ENCODE peak calls at places on chromosome X, in nine cellular contexts. U is cardiac muscle cell; Z is astrocyte; I is OCI-LY7; S is EL; J is left lung; R is GM04503; O is activated CD4-positive, alpha-beta T cell treated with anti-CD3 and anti-CD28 coated beads for 24 hours; V is C1 segment of cervical spinal cord. F is an unnamed sample.

GRCh38 chrX:116240446-116240845 is 69.9 kb downstream of the AGTR2 start:
- DNase-seq in I (no peak), R (no peak), O (no peak), S (no peak), J (no peak), V (no peak), Z (no peak), U (no peak), F (no peak)

GRCh38 chrX:40007746-40008705 is 89.7 kb downstream of the BCOR start:
- DNase-seq in I (no peak), R (no peak), J (no peak), U (no peak), O (no peak), V (no peak), Z (no peak), S (no peak), F (no peak)

GRCh38 chrX:153317306-153317705 is 4.3 kb downstream of the PNMA6F start:
- DNase-seq in V (no peak), R (no peak), J (no peak), I (no peak), S (no peak), O (no peak), Z (no peak), U (no peak), F (no peak)

GRCh38 chrX:102339312-102340298 is 92.6 kb downstream of the NXF2 start:
- DNase-seq in J (no peak), I (no peak), V (no peak), S (no peak), U (no peak), R (no peak), O (no peak), Z (no peak), F (no peak)

GRCh38 chrX:130628522-130628921 is 226.7 kb downstream of the RBMX2 start:
- DNase-seq in O (no peak), S (no peak), Z (no peak), R (no peak), I (no peak), J (no peak), U (peak), V (no peak), F (no peak)

GRCh38 chrX:39859991-39860861 is 237.5 kb downstream of the BCOR start:
- DNase-seq in I (peak), V (no peak), U (peak), O (peak), R (no peak), Z (peak), S (peak), J (no peak), F (no peak)

GRCh38 chrX:15675490-15675921 is 10.9 kb upstream of the CLTRN start:
- DNase-seq in V (peak), I (peak), R (no peak), O (peak), U (peak), S (no peak), J (peak), Z (no peak), F (peak)

GRCh38 chrX:150731795-150732194 is 38.6 kb downstream of the MTMR1 start:
- DNase-seq in O (peak), R (peak), Z (peak), J (no peak), V (no peak), I (no peak), S (peak), U (no peak), F (no peak)

GRCh38 chrX:49053223-49054072 is 5.4 kb upstream of the CCDC120 start:
- DNase-seq in Z (no peak), V (peak), I (peak), R (no peak), S (peak), J (peak), U (peak), O (no peak), F (peak)

GRCh38 chrX:149497626-149498025 is 7.5 kb downstream of the IDS start:
- DNase-seq in J (no peak), V (no peak), Z (peak), I (no peak), O (no peak), R (peak), S (peak), U (no peak), F (no peak)

GRCh38 chrX:132443736-132444135 is 45.1 kb downstream of the MBNL3 start:
- DNase-seq in U (no peak), Z (no peak), S (no peak), R (no peak), O (no peak), V (no peak), J (no peak), I (no peak), F (no peak)

GRCh38 chrX:115372026-115372610 is 82.6 kb downstream of the LUZP4 start:
- DNase-seq in O (no peak), V (no peak), S (peak), R (no peak), J (no peak), I (no peak), Z (peak), U (peak), F (peak)

GRCh38 chrX:11352296-11352741 is 59.1 kb downstream of the AMELX start:
- DNase-seq in Z (no peak), S (peak), J (no peak), R (no peak), V (no peak), O (no peak), I (no peak), U (no peak), F (no peak)

GRCh38 chrX:41002021-41002420 is 83.2 kb upstream of the USP9X start:
- DNase-seq in O (no peak), Z (no peak), J (no peak), V (no peak), S (no peak), R (no peak), I (no peak), U (no peak), F (no peak)

GRCh38 chrX:148580016-148580415 is 79.6 kb downstream of the AFF2 start:
- DNase-seq in I (peak), U (no peak), O (no peak), V (no peak), Z (peak), J (no peak), R (no peak), S (no peak), F (no peak)

F was measured in HEK293T.